ENCODE peak calls at places on chromosomes 6 and 20, in five cellular contexts. M, X, V, D and B are unnamed samples.

GRCh38 chr20:722822-723644 is 45.3 kb downstream of the SLC52A3 start:
- DNase-seq in M (no peak), X (no peak), V (no peak), D (no peak), B (no peak)

GRCh38 chr20:3248167-3248992 is 9.4 kb upstream of the SLC4A11 start:
- DNase-seq in M (no peak), X (no peak), V (peak; percentile 42), D (peak; percentile 18), B (no peak)

GRCh38 chr6:100347901-100348550 is 116.7 kb downstream of the SIM1 start:
- DNase-seq in M (no peak), X (no peak), V (no peak), D (peak; percentile 22), B (no peak)

GRCh38 chr20:31924561-31924960 is 27.3 kb downstream of the PDRG1 start:
- DNase-seq in M (no peak), X (no peak), V (no peak), D (no peak), B (no peak)

GRCh38 chr6:100664274-100665040 is 199.7 kb upstream of the SIM1 start:
- DNase-seq in M (no peak), X (peak; percentile 4), V (no peak), D (peak; percentile 51), B (peak; percentile 44)

GRCh38 chr20:57663241-57663640 is 43.0 kb upstream of the ZBP1 start:
- DNase-seq in M (no peak), X (no peak), V (no peak), D (no peak), B (no peak)

GRCh38 chr6:34176261-34177031 is 30.6 kb upstream of the GRM4 start:
- DNase-seq in M (no peak), X (no peak), V (peak; percentile 22), D (no peak), B (no peak)

GRCh38 chr6:140554421-140554820 is 1180.0 kb upstream of the CITED2 start:
- DNase-seq in M (no peak), X (no peak), V (no peak), D (peak; percentile 31), B (no peak)

GRCh38 chr6:143941852-143942627 is 66.0 kb downstream of the PLAGL1 start:
- DNase-seq in M (peak; percentile 72), X (peak; percentile 4), V (peak; percentile 52), D (peak; percentile 57), B (peak; percentile 56)

GRCh38 chr20:20706285-20706684 is 6.2 kb downstream of the RALGAPA2 start:
- DNase-seq in M (no peak), X (no peak), V (peak; percentile 32), D (no peak), B (no peak)

GRCh38 chr6:7786206-7786605 is 60.3 kb downstream of the BMP6 start:
- DNase-seq in M (no peak), X (no peak), V (no peak), D (no peak), B (no peak)

GRCh38 chr6:71585472-71585871 is 296.9 kb downstream of the OGFRL1 start:
- DNase-seq in M (peak; percentile 66), X (no peak), V (no peak), D (no peak), B (no peak)

GRCh38 chr6:105452924-105453756 is 50.3 kb upstream of the PREP start:
- DNase-seq in M (no peak), X (no peak), V (peak; percentile 35), D (no peak), B (no peak)

GRCh38 chr6:107185570-107185969 is 70.3 kb upstream of the BEND3 start:
- DNase-seq in M (no peak), X (no peak), V (no peak), D (peak; percentile 54), B (peak; percentile 58)

GRCh38 chr6:44284867-44285266 is 14.6 kb downstream of the TMEM151B start:
- DNase-seq in M (no peak), X (no peak), V (no peak), D (no peak), B (no peak)

GRCh38 chr6:125140808-125141207 is 12.8 kb upstream of the TPD52L1 start:
- DNase-seq in M (no peak), X (no peak), V (no peak), D (no peak), B (no peak)

GRCh38 chr20:57006411-57007170 is 259.9 kb downstream of the BMP7 start:
- DNase-seq in M (no peak), X (no peak), V (no peak), D (no peak), B (no peak)

GRCh38 chr20:1489764-1490436 is 1.3 kb downstream of the SIRPB2 start:
- DNase-seq in M (no peak), X (no peak), V (no peak), D (peak; percentile 92), B (peak; percentile 71)

GRCh38 chr20:18001131-18001921 is 32.5 kb downstream of the MGME1 start:
- DNase-seq in M (peak; percentile 86), X (peak; percentile 75), V (peak; percentile 75), D (peak; percentile 98), B (peak; percentile 94)

GRCh38 chr6:135880066-135880972 is 28.8 kb downstream of the PDE7B start:
- DNase-seq in M (no peak), X (peak; percentile 49), V (no peak), D (no peak), B (peak; percentile 40)

GRCh38 chr6:35511183-35511941 is 1.3 kb downstream of the TULP1 start:
- DNase-seq in M (no peak), X (no peak), V (no peak), D (no peak), B (no peak)

GRCh38 chr6:148677594-148678476 is 69.0 kb upstream of the UST start:
- DNase-seq in M (no peak), X (no peak), V (no peak), D (no peak), B (no peak)

GRCh38 chr20:4484431-4485057 is 237.2 kb upstream of the PRND start:
- DNase-seq in M (no peak), X (no peak), V (no peak), D (no peak), B (no peak)

GRCh38 chr6:4069199-4069598 is 9.7 kb downstream of the FAM217A start:
- DNase-seq in M (no peak), X (no peak), V (no peak), D (no peak), B (no peak)

GRCh38 chr20:19506021-19506420 is 252.0 kb upstream of the RIN2 start:
- DNase-seq in M (no peak), X (peak; percentile 28), V (no peak), D (no peak), B (no peak)

DNA sequence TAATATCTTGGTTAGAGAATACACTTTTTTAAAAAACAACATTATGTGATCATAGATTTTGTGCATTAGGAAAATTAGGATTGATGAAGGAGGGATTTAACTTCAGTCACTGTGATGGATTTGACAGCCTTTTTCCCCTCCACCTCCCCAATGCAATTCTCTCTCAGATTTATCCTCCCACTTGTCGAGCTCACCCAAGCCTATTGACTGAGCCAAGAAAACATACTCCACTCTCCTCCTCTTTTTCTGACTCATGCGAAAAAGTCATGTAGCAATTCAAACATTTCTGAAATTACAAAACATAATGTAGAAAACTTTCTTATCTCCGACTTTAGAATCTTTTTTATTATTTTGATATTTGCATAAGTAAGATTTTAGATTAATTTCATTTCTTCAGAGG is 24.1 kb downstream of the KLHL32 start:
- DNase-seq in M (no peak), X (no peak), V (no peak), D (peak; percentile 3), B (no peak)
- TF ChIP-seq CTCF in M (no peak), X (no peak), V (no peak), D (no peak), B (no peak)

GRCh38 chr20:10538768-10539167 is 103.7 kb downstream of the SLX4IP start:
- DNase-seq in M (no peak), X (no peak), V (no peak), D (no peak), B (no peak)

GRCh38 chr20:10539818-10540553 is 104.9 kb downstream of the SLX4IP start:
- DNase-seq in M (no peak), X (no peak), V (no peak), D (no peak), B (no peak)

GRCh38 chr20:10532351-10532750 is 97.2 kb downstream of the SLX4IP start:
- DNase-seq in M (no peak), X (no peak), V (no peak), D (no peak), B (no peak)

GRCh38 chr20:10537850-10538480 is 102.9 kb downstream of the SLX4IP start:
- DNase-seq in M (no peak), X (no peak), V (no peak), D (peak; percentile 29), B (no peak)

GRCh38 chr20:10536531-10536930 is 101.4 kb downstream of the SLX4IP start:
- DNase-seq in M (no peak), X (no peak), V (peak; percentile 74), D (peak; percentile 52), B (peak; percentile 71)
- TF ChIP-seq CTCF in M (peak; percentile 9), X (peak; percentile 28), V (no peak), D (peak; percentile 74), B (peak; percentile 44)

GRCh38 chr20:33004141-33004751 is at the start of gene SUN5:
- DNase-seq in M (no peak), X (no peak), V (no peak), D (no peak), B (no peak)

GRCh38 chr20:33005908-33006775 is 1.4 kb upstream of the BPIFB2 start:
- DNase-seq in M (no peak), X (no peak), V (no peak), D (no peak), B (no peak)

GRCh38 chr20:33006776-33007375 is 628 bp upstream of the BPIFB2 start:
- DNase-seq in M (no peak), X (no peak), V (no peak), D (no peak), B (no peak)

GRCh38 chr20:33007376-33008335 is at the start of gene BPIFB2:
- DNase-seq in M (no peak), X (no peak), V (no peak), D (no peak), B (no peak)

GRCh38 chr20:33005132-33005566 is 916 bp upstream of the SUN5 start:
- DNase-seq in M (no peak), X (no peak), V (no peak), D (no peak), B (peak; percentile 30)
- TF ChIP-seq CTCF in M (peak; percentile 7), X (peak; percentile 26), V (no peak), D (peak; percentile 16), B (peak; percentile 48)

DNA sequence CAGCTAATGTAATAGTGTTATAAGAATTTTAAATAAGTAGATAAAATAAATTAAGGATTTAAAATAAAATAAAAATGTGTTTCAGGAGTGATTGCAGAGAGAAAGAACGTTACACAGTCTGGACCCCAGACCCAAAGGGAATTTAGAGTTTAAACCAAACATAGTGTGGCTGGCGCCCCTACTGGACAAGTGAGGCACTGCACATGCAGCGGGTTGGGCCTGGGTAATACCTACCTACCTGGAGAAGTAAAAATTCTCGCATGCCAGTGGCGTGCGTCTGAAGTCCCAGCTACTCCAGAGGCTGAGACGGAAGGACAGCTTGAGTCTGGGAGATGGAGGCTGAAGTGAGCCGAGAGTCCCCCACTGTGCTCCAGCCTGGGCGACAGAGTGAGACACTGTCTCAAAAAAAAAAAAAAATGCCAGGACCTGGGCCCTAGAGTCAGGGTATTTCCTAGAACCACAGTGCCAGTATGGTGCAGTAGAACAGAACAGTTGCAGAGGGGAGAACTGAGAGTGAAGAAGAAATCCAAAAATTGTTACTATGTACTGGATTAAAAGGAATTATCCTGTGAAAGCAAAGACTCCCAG is 71.4 kb upstream of the TCF21 start:
- DNase-seq in M (no peak), X (no peak), V (no peak), D (no peak), B (no peak)
- TF ChIP-seq CTCF in M (peak; percentile 23), X (peak; percentile 48), V (no peak), D (peak; percentile 53), B (peak; percentile 31)